ENCODE peak calls at places on chromosomes 2 and 18, in ten cellular contexts. G is BE2C; A is stimulated activated CD8-positive, alpha-beta memory T cell treated with anti-CD3 and anti-CD28 coated beads, Interleukin-4, amount 100 ng/mL, for 4 hours; S is left ventricle myocardium inferior; N is stimulated activated CD4-positive, alpha-beta T cell treated with anti-CD3 and anti-CD28 coated beads, Interleukin-15, amount 100 ng/mL, for 24 hours; Z is activated CD4-positive, alpha-beta T cell treated with anti-CD3 and anti-CD28 coated beads for 48 hours; D is chondrocyte; R is GM03348; Q is lung; V is PC-3. W is an unnamed sample.

GRCh38 chr2:159736048-159736447 is 23.7 kb downstream of the MARCHF7 start:
- DNase-seq in G (no peak), A (no peak), S (no peak), N (no peak), Z (no peak), D (no peak), R (no peak), Q (no peak), V (no peak), W (no peak)

GRCh38 chr2:67221266-67221665 is 175.9 kb upstream of the ETAA1 start:
- DNase-seq in G (no peak), A (no peak), S (no peak), N (no peak), Z (no peak), D (no peak), R (no peak), Q (no peak), V (no peak), W (no peak)

GRCh38 chr2:162475661-162476060 is 131.7 kb downstream of the GCA start:
- DNase-seq in G (no peak), A (no peak), S (no peak), N (no peak), Z (peak), D (no peak), R (no peak), Q (no peak), V (peak), W (no peak)

GRCh38 chr2:9206991-9207640 is 504 bp downstream of the ASAP2 start:
- DNase-seq in G (peak), A (no peak), S (peak), N (peak), Z (peak), D (no peak), R (no peak), Q (no peak), V (no peak), W (peak)

GRCh38 chr2:215531284-215531683 is 95.4 kb upstream of the FN1 start:
- DNase-seq in G (no peak), A (no peak), S (no peak), N (no peak), Z (no peak), D (no peak), R (peak), Q (no peak), V (peak), W (no peak)

GRCh38 chr2:217914078-217914477 is 88.7 kb downstream of the TNS1 start:
- DNase-seq in G (no peak), A (no peak), S (no peak), N (no peak), Z (no peak), D (no peak), R (no peak), Q (no peak), V (no peak), W (no peak)

GRCh38 chr2:40032650-40033319 is 253.7 kb upstream of the THUMPD2 start:
- DNase-seq in G (no peak), A (no peak), S (no peak), N (no peak), Z (no peak), D (no peak), R (peak), Q (no peak), V (peak), W (no peak)

GRCh38 chr18:79765491-79766245 is 32.1 kb upstream of the KCNG2 start:
- DNase-seq in G (no peak), A (no peak), S (no peak), N (no peak), Z (no peak), D (no peak), R (peak), Q (no peak), V (no peak), W (no peak)

GRCh38 chr2:241506793-241507429 is 1.5 kb downstream of the STK25 start:
- DNase-seq in G (no peak), A (no peak), S (no peak), N (no peak), Z (no peak), D (no peak), R (no peak), Q (no peak), V (peak), W (no peak)

GRCh38 chr2:145752091-145752806 is 1232.3 kb upstream of the ZEB2 start:
- DNase-seq in G (no peak), A (no peak), S (no peak), N (no peak), Z (no peak), D (no peak), R (peak), Q (peak), V (peak), W (peak)

GRCh38 chr2:66567000-66567399 is 132.1 kb downstream of the MEIS1 start:
- DNase-seq in G (no peak), A (no peak), S (no peak), N (no peak), Z (no peak), D (no peak), R (no peak), Q (no peak), V (no peak), W (no peak)

GRCh38 chr2:33426666-33427231 is 49.7 kb upstream of the RASGRP3 start:
- DNase-seq in G (peak), A (no peak), S (peak), N (no peak), Z (no peak), D (no peak), R (peak), Q (peak), V (peak), W (no peak)

GRCh38 chr18:48153641-48154481 is 223.4 kb upstream of the SMAD2 start:
- DNase-seq in G (no peak), A (no peak), S (no peak), N (no peak), Z (no peak), D (no peak), R (no peak), Q (no peak), V (peak), W (no peak)

GRCh38 chr2:186848873-186849578 is at the start of gene ZSWIM2:
- DNase-seq in G (peak), A (no peak), S (peak), N (peak), Z (peak), D (no peak), R (peak), Q (peak), V (no peak), W (peak)

GRCh38 chr2:133062174-133062573 is 392.2 kb upstream of the LYPD1 start:
- DNase-seq in G (no peak), A (no peak), S (no peak), N (no peak), Z (no peak), D (no peak), R (no peak), Q (no peak), V (no peak), W (no peak)

GRCh38 chr18:58205087-58205779 is 161.2 kb downstream of the NEDD4L start:
- DNase-seq in G (no peak), A (no peak), S (no peak), N (no peak), Z (no peak), D (no peak), R (peak), Q (no peak), V (no peak), W (no peak)

GRCh38 chr2:96404446-96405373 is 69.1 kb downstream of the NCAPH start:
- DNase-seq in G (no peak), A (no peak), S (peak), N (no peak), Z (no peak), D (no peak), R (no peak), Q (no peak), V (peak), W (peak)

GRCh38 chr2:231648579-231649174 is 56.0 kb downstream of the TEX44 start:
- DNase-seq in G (peak), A (no peak), S (peak), N (peak), Z (peak), D (no peak), R (peak), Q (peak), V (peak), W (peak)

GRCh38 chr2:3345621-3346020 is 32.0 kb downstream of the EIPR1 start:
- DNase-seq in G (no peak), A (no peak), S (no peak), N (no peak), Z (no peak), D (no peak), R (no peak), Q (no peak), V (no peak), W (no peak)

GRCh38 chr2:238097988-238098853 is 1.9 kb upstream of the ESPNL start:
- DNase-seq in G (peak), A (no peak), S (peak), N (no peak), Z (no peak), D (no peak), R (no peak), Q (no peak), V (peak), W (no peak)

GRCh38 chr2:152336103-152336853 is 1.3 kb downstream of the FMNL2 start:
- DNase-seq in G (peak), A (no peak), S (peak), N (peak), Z (no peak), D (no peak), R (peak), Q (peak), V (peak), W (peak)

GRCh38 chr2:29117636-29118303 is 2.6 kb downstream of the CLIP4 start:
- DNase-seq in G (no peak), A (no peak), S (no peak), N (no peak), Z (no peak), D (no peak), R (peak), Q (no peak), V (peak), W (no peak)

GRCh38 chr2:170512271-170512670 is 202.9 kb upstream of the SP5 start:
- DNase-seq in G (no peak), A (no peak), S (no peak), N (no peak), Z (no peak), D (no peak), R (no peak), Q (no peak), V (no peak), W (peak)

GRCh38 chr2:234135750-234136221 is 85.3 kb downstream of the SPP2 start:
- DNase-seq in G (peak), A (peak), S (peak), N (peak), Z (peak), D (no peak), R (peak), Q (peak), V (peak), W (peak)

W was measured in prostate gland.